ENCODE peak calls at places on chromosomes 3 and 15, in nine cellular contexts. One of them, this sample, is unnamed.

GRCh38 chr3:64103131-64103530 is 79.8 kb upstream of the PSMD6 start:
- DNase-seq in colonic mucosa: no peak
- DNase-seq in AG04450: no peak
- DNase-seq in H9: no peak
- DNase-seq in upper lobe of right lung: no peak
- DNase-seq in sigmoid colon: no peak
- DNase-seq in RWPE1: no peak
- DNase-seq in GM23248: no peak
- DNase-seq in uterus: no peak
- DNase-seq in this sample: no peak

GRCh38 chr15:85491663-85492062 is 111.3 kb downstream of the AKAP13 start:
- DNase-seq in colonic mucosa: no peak
- DNase-seq in AG04450: no peak
- DNase-seq in H9: no peak
- DNase-seq in upper lobe of right lung: no peak
- DNase-seq in sigmoid colon: no peak
- DNase-seq in RWPE1: no peak
- DNase-seq in GM23248: no peak
- DNase-seq in uterus: no peak
- DNase-seq in this sample: no peak

GRCh38 chr15:48360841-48361240 is 29.6 kb downstream of the DUT start:
- DNase-seq in colonic mucosa: no peak
- DNase-seq in AG04450: no peak
- DNase-seq in H9: no peak
- DNase-seq in upper lobe of right lung: no peak
- DNase-seq in sigmoid colon: no peak
- DNase-seq in RWPE1: no peak
- DNase-seq in GM23248: peak
- DNase-seq in uterus: no peak
- DNase-seq in this sample: no peak

GRCh38 chr15:93974804-93975481 is 256.4 kb upstream of the MCTP2 start:
- DNase-seq in colonic mucosa: no peak
- DNase-seq in AG04450: peak
- DNase-seq in H9: peak
- DNase-seq in upper lobe of right lung: no peak
- DNase-seq in sigmoid colon: no peak
- DNase-seq in RWPE1: peak
- DNase-seq in GM23248: peak
- DNase-seq in uterus: no peak
- DNase-seq in this sample: peak

GRCh38 chr3:126731044-126731443 is 27.0 kb downstream of the CHCHD6 start:
- DNase-seq in colonic mucosa: no peak
- DNase-seq in AG04450: no peak
- DNase-seq in H9: no peak
- DNase-seq in upper lobe of right lung: no peak
- DNase-seq in sigmoid colon: peak
- DNase-seq in RWPE1: no peak
- DNase-seq in GM23248: no peak
- DNase-seq in uterus: no peak
- DNase-seq in this sample: no peak

GRCh38 chr15:59232476-59232875 is 25.8 kb downstream of the LDHAL6B start:
- DNase-seq in colonic mucosa: no peak
- DNase-seq in AG04450: peak
- DNase-seq in H9: no peak
- DNase-seq in upper lobe of right lung: no peak
- DNase-seq in sigmoid colon: no peak
- DNase-seq in RWPE1: peak
- DNase-seq in GM23248: peak
- DNase-seq in uterus: no peak
- DNase-seq in this sample: no peak

GRCh38 chr3:116083686-116084085 is 361.6 kb downstream of the LSAMP start:
- DNase-seq in colonic mucosa: no peak
- DNase-seq in AG04450: no peak
- DNase-seq in H9: no peak
- DNase-seq in upper lobe of right lung: no peak
- DNase-seq in sigmoid colon: no peak
- DNase-seq in RWPE1: no peak
- DNase-seq in GM23248: no peak
- DNase-seq in uterus: no peak
- DNase-seq in this sample: no peak

GRCh38 chr3:86793786-86794185 is 197.2 kb downstream of the VGLL3 start:
- DNase-seq in colonic mucosa: no peak
- DNase-seq in AG04450: peak
- DNase-seq in H9: no peak
- DNase-seq in upper lobe of right lung: no peak
- DNase-seq in sigmoid colon: no peak
- DNase-seq in RWPE1: peak
- DNase-seq in GM23248: peak
- DNase-seq in uterus: no peak
- DNase-seq in this sample: no peak

GRCh38 chr3:129050556-129051295 is 9.9 kb upstream of the GP9 start:
- DNase-seq in colonic mucosa: no peak
- DNase-seq in AG04450: no peak
- DNase-seq in H9: no peak
- DNase-seq in upper lobe of right lung: peak
- DNase-seq in sigmoid colon: no peak
- DNase-seq in RWPE1: no peak
- DNase-seq in GM23248: no peak
- DNase-seq in uterus: no peak
- DNase-seq in this sample: no peak

GRCh38 chr3:129047553-129047839 is 13.1 kb upstream of the GP9 start:
- DNase-seq in colonic mucosa: no peak
- DNase-seq in AG04450: no peak
- DNase-seq in H9: no peak
- DNase-seq in upper lobe of right lung: no peak
- DNase-seq in sigmoid colon: peak
- DNase-seq in RWPE1: no peak
- DNase-seq in GM23248: no peak
- DNase-seq in uterus: no peak
- DNase-seq in this sample: no peak

GRCh38 chr3:129046037-129046731 is 14.4 kb upstream of the GP9 start:
- DNase-seq in colonic mucosa: no peak
- DNase-seq in AG04450: no peak
- DNase-seq in H9: peak
- DNase-seq in upper lobe of right lung: no peak
- DNase-seq in sigmoid colon: peak
- DNase-seq in RWPE1: no peak
- DNase-seq in GM23248: peak
- DNase-seq in uterus: no peak
- DNase-seq in this sample: no peak

GRCh38 chr3:129045675-129046036 is 14.9 kb upstream of the GP9 start:
- DNase-seq in colonic mucosa: no peak
- DNase-seq in AG04450: no peak
- DNase-seq in H9: peak
- DNase-seq in upper lobe of right lung: no peak
- DNase-seq in sigmoid colon: peak
- DNase-seq in RWPE1: no peak
- DNase-seq in GM23248: peak
- DNase-seq in uterus: no peak
- DNase-seq in this sample: no peak

DNA sequence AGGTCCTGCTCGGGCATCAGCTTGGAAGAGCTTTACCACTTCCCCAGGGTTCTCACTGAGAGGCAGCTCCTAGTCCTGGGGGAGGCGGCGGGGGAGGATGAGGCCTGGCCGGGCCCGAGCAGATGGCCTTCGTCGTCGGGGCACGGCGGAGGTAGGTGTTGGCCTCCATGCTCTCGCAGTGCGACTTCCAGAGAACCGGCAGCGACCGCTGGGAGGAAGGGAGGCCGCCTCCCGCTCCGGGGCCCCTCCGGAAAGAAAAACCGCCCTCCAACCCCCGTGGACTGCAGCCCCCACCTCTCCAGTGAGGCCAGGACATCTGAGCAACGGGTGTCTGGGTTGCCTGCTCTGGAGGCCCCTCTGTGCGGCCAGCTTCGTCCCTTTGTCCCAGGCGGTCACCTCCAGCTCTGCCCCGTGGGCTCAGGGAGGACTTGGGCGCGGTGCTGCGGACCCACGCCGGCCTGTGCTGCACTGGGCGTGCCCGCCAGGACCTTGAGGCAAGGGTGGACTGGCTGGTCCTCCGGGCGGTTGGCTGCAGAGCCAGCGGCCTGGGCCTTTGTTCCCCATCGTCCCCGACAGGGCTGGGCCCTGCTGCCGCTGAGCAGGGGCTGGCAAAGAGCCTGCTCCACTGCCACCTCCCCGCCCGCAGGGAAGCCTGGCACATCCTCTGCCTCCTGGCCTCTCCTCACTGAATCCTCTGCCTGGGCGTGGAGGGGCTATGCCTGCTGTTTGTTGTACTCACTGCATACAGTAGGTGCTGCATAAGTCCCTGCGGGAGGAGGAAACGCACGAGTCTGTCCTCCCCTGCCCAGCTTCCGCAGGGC is 13.6 kb upstream of the GP9 start:
- DNase-seq in colonic mucosa: no peak
- DNase-seq in AG04450: no peak
- DNase-seq in H9: no peak
- DNase-seq in upper lobe of right lung: no peak
- DNase-seq in sigmoid colon: peak
- DNase-seq in RWPE1: no peak
- DNase-seq in GM23248: no peak
- DNase-seq in uterus: no peak
- DNase-seq in this sample: no peak
- H3K27ac ChIP-seq in colonic mucosa: no peak
- H3K27ac ChIP-seq in AG04450: no peak
- H3K27ac ChIP-seq in H9: no peak
- H3K27ac ChIP-seq in upper lobe of right lung: no peak
- H3K27ac ChIP-seq in sigmoid colon: no peak
- H3K27ac ChIP-seq in RWPE1: no peak
- H3K27ac ChIP-seq in GM23248: no peak
- H3K27ac ChIP-seq in uterus: no peak
- H3K27ac ChIP-seq in this sample: no peak

GRCh38 chr3:30553641-30554316 is 52.6 kb upstream of the TGFBR2 start:
- DNase-seq in colonic mucosa: no peak
- DNase-seq in AG04450: no peak
- DNase-seq in H9: no peak
- DNase-seq in upper lobe of right lung: no peak
- DNase-seq in sigmoid colon: no peak
- DNase-seq in RWPE1: no peak
- DNase-seq in GM23248: peak
- DNase-seq in uterus: no peak
- DNase-seq in this sample: no peak

GRCh38 chr3:30551266-30551665 is 55.1 kb upstream of the TGFBR2 start:
- DNase-seq in colonic mucosa: no peak
- DNase-seq in AG04450: no peak
- DNase-seq in H9: no peak
- DNase-seq in upper lobe of right lung: no peak
- DNase-seq in sigmoid colon: no peak
- DNase-seq in RWPE1: no peak
- DNase-seq in GM23248: no peak
- DNase-seq in uterus: no peak
- DNase-seq in this sample: no peak

GRCh38 chr3:30551927-30552326 is 54.5 kb upstream of the TGFBR2 start:
- DNase-seq in colonic mucosa: no peak
- DNase-seq in AG04450: no peak
- DNase-seq in H9: no peak
- DNase-seq in upper lobe of right lung: no peak
- DNase-seq in sigmoid colon: no peak
- DNase-seq in RWPE1: no peak
- DNase-seq in GM23248: no peak
- DNase-seq in uterus: no peak
- DNase-seq in this sample: no peak

GRCh38 chr3:30555968-30556367 is 50.4 kb upstream of the TGFBR2 start:
- DNase-seq in colonic mucosa: no peak
- DNase-seq in AG04450: no peak
- DNase-seq in H9: no peak
- DNase-seq in upper lobe of right lung: no peak
- DNase-seq in sigmoid colon: no peak
- DNase-seq in RWPE1: no peak
- DNase-seq in GM23248: no peak
- DNase-seq in uterus: no peak
- DNase-seq in this sample: no peak

DNA sequence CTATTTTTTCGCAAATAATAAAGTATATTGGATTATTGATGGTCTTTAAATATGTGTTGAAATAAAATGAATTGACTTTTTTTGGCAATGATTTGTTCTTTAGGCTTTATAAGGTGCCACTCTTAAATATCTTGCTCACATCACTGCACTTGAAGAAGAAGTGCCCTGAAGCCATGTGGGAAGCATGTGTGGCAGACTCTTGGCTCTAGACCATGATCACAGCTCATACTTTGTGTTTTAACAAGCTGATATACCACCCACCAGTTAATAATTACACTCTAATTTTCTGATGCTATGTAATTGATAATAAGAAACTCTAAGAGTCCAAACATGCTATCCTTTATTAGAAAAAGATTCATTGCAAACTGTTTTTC is 52.1 kb upstream of the TGFBR2 start:
- DNase-seq in colonic mucosa: no peak
- DNase-seq in AG04450: no peak
- DNase-seq in H9: no peak
- DNase-seq in upper lobe of right lung: no peak
- DNase-seq in sigmoid colon: no peak
- DNase-seq in RWPE1: no peak
- DNase-seq in GM23248: peak
- DNase-seq in uterus: no peak
- DNase-seq in this sample: no peak
- H3K27ac ChIP-seq in colonic mucosa: no peak
- H3K27ac ChIP-seq in AG04450: no peak
- H3K27ac ChIP-seq in H9: no peak
- H3K27ac ChIP-seq in upper lobe of right lung: no peak
- H3K27ac ChIP-seq in sigmoid colon: no peak
- H3K27ac ChIP-seq in RWPE1: no peak
- H3K27ac ChIP-seq in GM23248: peak
- H3K27ac ChIP-seq in uterus: no peak
- H3K27ac ChIP-seq in this sample: no peak

GRCh38 chr15:43795997-43796396 is 3.9 kb downstream of the SERF2 start:
- DNase-seq in colonic mucosa: no peak
- DNase-seq in AG04450: no peak
- DNase-seq in H9: no peak
- DNase-seq in upper lobe of right lung: no peak
- DNase-seq in sigmoid colon: no peak
- DNase-seq in RWPE1: no peak
- DNase-seq in GM23248: no peak
- DNase-seq in uterus: no peak
- DNase-seq in this sample: no peak

GRCh38 chr15:43793647-43794046 is 1.5 kb downstream of the SERF2 start:
- DNase-seq in colonic mucosa: no peak
- DNase-seq in AG04450: no peak
- DNase-seq in H9: no peak
- DNase-seq in upper lobe of right lung: no peak
- DNase-seq in sigmoid colon: no peak
- DNase-seq in RWPE1: no peak
- DNase-seq in GM23248: no peak
- DNase-seq in uterus: no peak
- DNase-seq in this sample: no peak

GRCh38 chr15:43794269-43795037 is 2.3 kb downstream of the SERF2 start:
- DNase-seq in colonic mucosa: no peak
- DNase-seq in AG04450: no peak
- DNase-seq in H9: no peak
- DNase-seq in upper lobe of right lung: no peak
- DNase-seq in sigmoid colon: no peak
- DNase-seq in RWPE1: no peak
- DNase-seq in GM23248: peak
- DNase-seq in uterus: no peak
- DNase-seq in this sample: no peak

GRCh38 chr15:43796566-43796965 is 3.5 kb downstream of the SERINC4 start:
- DNase-seq in colonic mucosa: no peak
- DNase-seq in AG04450: no peak
- DNase-seq in H9: no peak
- DNase-seq in upper lobe of right lung: no peak
- DNase-seq in sigmoid colon: no peak
- DNase-seq in RWPE1: no peak
- DNase-seq in GM23248: no peak
- DNase-seq in uterus: no peak
- DNase-seq in this sample: no peak

GRCh38 chr15:43795197-43795596 is 3.1 kb downstream of the SERF2 start:
- DNase-seq in colonic mucosa: no peak
- DNase-seq in AG04450: no peak
- DNase-seq in H9: no peak
- DNase-seq in upper lobe of right lung: no peak
- DNase-seq in sigmoid colon: no peak
- DNase-seq in RWPE1: no peak
- DNase-seq in GM23248: no peak
- DNase-seq in uterus: no peak
- DNase-seq in this sample: no peak
- H3K27ac ChIP-seq in colonic mucosa: peak
- H3K27ac ChIP-seq in AG04450: no peak
- H3K27ac ChIP-seq in H9: no peak
- H3K27ac ChIP-seq in upper lobe of right lung: peak
- H3K27ac ChIP-seq in sigmoid colon: peak
- H3K27ac ChIP-seq in RWPE1: peak
- H3K27ac ChIP-seq in GM23248: peak
- H3K27ac ChIP-seq in uterus: peak
- H3K27ac ChIP-seq in this sample: no peak

GRCh38 chr3:46236294-46237054 is 5.8 kb upstream of the CCR3 start:
- DNase-seq in colonic mucosa: no peak
- DNase-seq in AG04450: no peak
- DNase-seq in H9: no peak
- DNase-seq in upper lobe of right lung: no peak
- DNase-seq in sigmoid colon: no peak
- DNase-seq in RWPE1: no peak
- DNase-seq in GM23248: no peak
- DNase-seq in uterus: no peak
- DNase-seq in this sample: no peak

GRCh38 chr3:46242120-46242519 is at the start of gene CCR3:
- DNase-seq in colonic mucosa: no peak
- DNase-seq in AG04450: no peak
- DNase-seq in H9: no peak
- DNase-seq in upper lobe of right lung: no peak
- DNase-seq in sigmoid colon: no peak
- DNase-seq in RWPE1: no peak
- DNase-seq in GM23248: no peak
- DNase-seq in uterus: no peak
- DNase-seq in this sample: no peak

GRCh38 chr3:46239952-46240351 is 2.3 kb upstream of the CCR3 start:
- DNase-seq in colonic mucosa: no peak
- DNase-seq in AG04450: no peak
- DNase-seq in H9: no peak
- DNase-seq in upper lobe of right lung: no peak
- DNase-seq in sigmoid colon: no peak
- DNase-seq in RWPE1: no peak
- DNase-seq in GM23248: no peak
- DNase-seq in uterus: no peak
- DNase-seq in this sample: no peak

GRCh38 chr3:46238386-46238785 is 3.9 kb upstream of the CCR3 start:
- DNase-seq in colonic mucosa: no peak
- DNase-seq in AG04450: no peak
- DNase-seq in H9: no peak
- DNase-seq in upper lobe of right lung: no peak
- DNase-seq in sigmoid colon: no peak
- DNase-seq in RWPE1: no peak
- DNase-seq in GM23248: no peak
- DNase-seq in uterus: no peak
- DNase-seq in this sample: no peak

DNA sequence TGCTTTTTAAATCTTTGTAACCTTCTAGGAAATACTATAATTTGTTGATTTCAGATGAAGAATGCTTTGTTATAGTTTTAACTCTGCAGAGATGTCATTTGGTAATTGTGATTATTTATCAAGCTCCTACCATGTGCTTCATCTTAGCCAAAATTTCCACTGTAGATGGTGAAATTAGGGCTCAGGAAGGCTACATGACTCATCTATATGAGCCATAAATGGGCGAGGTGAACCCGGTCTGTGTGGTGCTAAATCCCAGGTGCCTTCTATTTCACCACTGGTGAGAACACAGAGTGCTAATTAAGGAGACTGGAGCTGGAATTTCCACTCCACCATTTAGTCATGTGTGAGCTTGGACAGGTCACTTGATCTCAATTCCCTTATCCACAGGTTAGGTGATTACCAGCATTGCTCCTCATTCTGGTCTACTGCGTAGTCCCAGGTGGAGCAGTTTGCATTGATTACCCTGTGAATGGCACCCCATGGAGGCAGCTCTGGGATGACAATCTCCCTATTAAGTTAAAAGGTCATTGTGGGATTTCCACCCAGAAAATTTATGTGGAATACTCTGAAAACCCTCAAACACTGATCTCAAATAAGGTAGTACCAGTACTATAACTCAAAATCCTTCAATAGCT is 2.8 kb upstream of the CCR3 start:
- DNase-seq in colonic mucosa: no peak
- DNase-seq in AG04450: no peak
- DNase-seq in H9: peak
- DNase-seq in upper lobe of right lung: no peak
- DNase-seq in sigmoid colon: no peak
- DNase-seq in RWPE1: peak
- DNase-seq in GM23248: no peak
- DNase-seq in uterus: no peak
- DNase-seq in this sample: no peak
- H3K27ac ChIP-seq in colonic mucosa: no peak
- H3K27ac ChIP-seq in AG04450: no peak
- H3K27ac ChIP-seq in H9: no peak
- H3K27ac ChIP-seq in upper lobe of right lung: no peak
- H3K27ac ChIP-seq in sigmoid colon: no peak
- H3K27ac ChIP-seq in RWPE1: no peak
- H3K27ac ChIP-seq in GM23248: no peak
- H3K27ac ChIP-seq in uterus: no peak
- H3K27ac ChIP-seq in this sample: no peak